ENCODE peak calls at places on chromosome 20, in ten cellular contexts. One of them, this sample, is unnamed.

GRCh38 chr20:47686545-47686944 is 98.7 kb downstream of the SULF2 start:
- DNase-seq in aorta: peak
- DNase-seq in kidney: no peak
- DNase-seq in HCT116: no peak
- DNase-seq in heart right ventricle: no peak
- DNase-seq in SJSA1: no peak
- DNase-seq in uterus: peak
- DNase-seq in ovary: no peak
- DNase-seq in cardiac muscle cell: peak
- DNase-seq in mammary epithelial cell: no peak
- DNase-seq in this sample: no peak

GRCh38 chr20:32431457-32431856 is 73.3 kb downstream of the ASXL1 start:
- DNase-seq in aorta: no peak
- DNase-seq in kidney: no peak
- DNase-seq in ovary: no peak
- DNase-seq in heart right ventricle: no peak
- DNase-seq in cardiac muscle cell: no peak
- DNase-seq in HCT116: no peak
- DNase-seq in SJSA1: no peak
- DNase-seq in mammary epithelial cell: no peak
- DNase-seq in uterus: no peak
- DNase-seq in this sample: no peak

GRCh38 chr20:32570401-32571190 is 14.5 kb downstream of the NOL4L start:
- DNase-seq in ovary: no peak
- DNase-seq in cardiac muscle cell: peak
- DNase-seq in mammary epithelial cell: no peak
- DNase-seq in SJSA1: no peak
- DNase-seq in aorta: no peak
- DNase-seq in kidney: no peak
- DNase-seq in heart right ventricle: no peak
- DNase-seq in uterus: no peak
- DNase-seq in HCT116: no peak
- DNase-seq in this sample: no peak

GRCh38 chr20:1676650-1677049 is 19.1 kb upstream of the SIRPG start:
- DNase-seq in ovary: no peak
- DNase-seq in SJSA1: no peak
- DNase-seq in HCT116: no peak
- DNase-seq in mammary epithelial cell: no peak
- DNase-seq in kidney: no peak
- DNase-seq in aorta: no peak
- DNase-seq in heart right ventricle: no peak
- DNase-seq in uterus: no peak
- DNase-seq in cardiac muscle cell: no peak
- DNase-seq in this sample: no peak

GRCh38 chr20:2873747-2874041 is 413 bp downstream of the PTPRA start:
- DNase-seq in ovary: no peak
- DNase-seq in cardiac muscle cell: peak
- DNase-seq in HCT116: no peak
- DNase-seq in SJSA1: peak
- DNase-seq in mammary epithelial cell: no peak
- DNase-seq in kidney: peak
- DNase-seq in uterus: peak
- DNase-seq in aorta: peak
- DNase-seq in heart right ventricle: peak
- DNase-seq in this sample: peak

GRCh38 chr20:48180039-48180438 is 394.8 kb upstream of the SULF2 start:
- DNase-seq in SJSA1: peak
- DNase-seq in ovary: no peak
- DNase-seq in HCT116: no peak
- DNase-seq in heart right ventricle: no peak
- DNase-seq in cardiac muscle cell: peak
- DNase-seq in uterus: no peak
- DNase-seq in mammary epithelial cell: peak
- DNase-seq in kidney: no peak
- DNase-seq in aorta: no peak
- DNase-seq in this sample: no peak

GRCh38 chr20:56636701-56637100 is 7.6 kb downstream of the TFAP2C start:
- DNase-seq in cardiac muscle cell: no peak
- DNase-seq in HCT116: no peak
- DNase-seq in ovary: no peak
- DNase-seq in aorta: no peak
- DNase-seq in mammary epithelial cell: peak
- DNase-seq in heart right ventricle: no peak
- DNase-seq in uterus: no peak
- DNase-seq in SJSA1: peak
- DNase-seq in kidney: no peak
- DNase-seq in this sample: no peak

GRCh38 chr20:21104921-21105320 is 1.2 kb downstream of the LINC00237 start:
- DNase-seq in HCT116: no peak
- DNase-seq in uterus: no peak
- DNase-seq in kidney: no peak
- DNase-seq in ovary: no peak
- DNase-seq in aorta: no peak
- DNase-seq in mammary epithelial cell: no peak
- DNase-seq in SJSA1: no peak
- DNase-seq in heart right ventricle: no peak
- DNase-seq in cardiac muscle cell: no peak
- DNase-seq in this sample: no peak

GRCh38 chr20:44137210-44137781 is 49.7 kb downstream of the JPH2 start:
- DNase-seq in ovary: peak
- DNase-seq in aorta: peak
- DNase-seq in mammary epithelial cell: no peak
- DNase-seq in SJSA1: peak
- DNase-seq in kidney: no peak
- DNase-seq in heart right ventricle: peak
- DNase-seq in cardiac muscle cell: peak
- DNase-seq in HCT116: no peak
- DNase-seq in uterus: peak
- DNase-seq in this sample: no peak

GRCh38 chr20:45892049-45892816 is 1.1 kb downstream of the CTSA start:
- DNase-seq in uterus: no peak
- DNase-seq in mammary epithelial cell: peak
- DNase-seq in cardiac muscle cell: peak
- DNase-seq in ovary: no peak
- DNase-seq in SJSA1: peak
- DNase-seq in HCT116: no peak
- DNase-seq in kidney: peak
- DNase-seq in aorta: peak
- DNase-seq in heart right ventricle: no peak
- DNase-seq in this sample: no peak

GRCh38 chr20:51660741-51661608 is 107.2 kb downstream of the ATP9A start:
- DNase-seq in mammary epithelial cell: peak
- DNase-seq in heart right ventricle: no peak
- DNase-seq in ovary: no peak
- DNase-seq in cardiac muscle cell: peak
- DNase-seq in kidney: no peak
- DNase-seq in SJSA1: peak
- DNase-seq in uterus: no peak
- DNase-seq in HCT116: peak
- DNase-seq in aorta: no peak
- DNase-seq in this sample: no peak

GRCh38 chr20:26167499-26167898 is 470.8 kb upstream of the ZNF337 start:
- DNase-seq in kidney: no peak
- DNase-seq in HCT116: no peak
- DNase-seq in mammary epithelial cell: peak
- DNase-seq in heart right ventricle: no peak
- DNase-seq in aorta: no peak
- DNase-seq in cardiac muscle cell: peak
- DNase-seq in SJSA1: peak
- DNase-seq in uterus: no peak
- DNase-seq in ovary: no peak
- DNase-seq in this sample: no peak

GRCh38 chr20:17620371-17621228 is 50.7 kb downstream of the DSTN start:
- DNase-seq in heart right ventricle: no peak
- DNase-seq in mammary epithelial cell: no peak
- DNase-seq in aorta: peak
- DNase-seq in uterus: peak
- DNase-seq in cardiac muscle cell: no peak
- DNase-seq in kidney: peak
- DNase-seq in HCT116: no peak
- DNase-seq in ovary: peak
- DNase-seq in SJSA1: no peak
- DNase-seq in this sample: no peak

GRCh38 chr20:62362590-62362940 is 4.5 kb downstream of the LAMA5 start:
- DNase-seq in kidney: no peak
- DNase-seq in ovary: no peak
- DNase-seq in SJSA1: no peak
- DNase-seq in uterus: no peak
- DNase-seq in cardiac muscle cell: no peak
- DNase-seq in HCT116: no peak
- DNase-seq in mammary epithelial cell: no peak
- DNase-seq in aorta: no peak
- DNase-seq in heart right ventricle: no peak
- DNase-seq in this sample: no peak

GRCh38 chr20:50690979-50691584 is at the start of gene RIPOR3:
- DNase-seq in aorta: peak
- DNase-seq in mammary epithelial cell: no peak
- DNase-seq in cardiac muscle cell: peak
- DNase-seq in ovary: peak
- DNase-seq in kidney: peak
- DNase-seq in SJSA1: no peak
- DNase-seq in uterus: peak
- DNase-seq in heart right ventricle: peak
- DNase-seq in HCT116: no peak
- DNase-seq in this sample: no peak

GRCh38 chr20:20820104-20820503 is 107.7 kb upstream of the RALGAPA2 start:
- DNase-seq in ovary: no peak
- DNase-seq in heart right ventricle: no peak
- DNase-seq in uterus: no peak
- DNase-seq in SJSA1: no peak
- DNase-seq in aorta: no peak
- DNase-seq in cardiac muscle cell: peak
- DNase-seq in mammary epithelial cell: no peak
- DNase-seq in HCT116: peak
- DNase-seq in kidney: no peak
- DNase-seq in this sample: no peak

GRCh38 chr20:43057317-43057716 is 132.4 kb downstream of the PTPRT start:
- DNase-seq in mammary epithelial cell: no peak
- DNase-seq in uterus: no peak
- DNase-seq in heart right ventricle: no peak
- DNase-seq in aorta: no peak
- DNase-seq in SJSA1: no peak
- DNase-seq in HCT116: no peak
- DNase-seq in ovary: no peak
- DNase-seq in kidney: no peak
- DNase-seq in cardiac muscle cell: no peak
- DNase-seq in this sample: no peak

GRCh38 chr20:10571313-10571815 is 102.4 kb downstream of the JAG1 start:
- DNase-seq in heart right ventricle: no peak
- DNase-seq in HCT116: no peak
- DNase-seq in kidney: no peak
- DNase-seq in aorta: no peak
- DNase-seq in ovary: no peak
- DNase-seq in uterus: no peak
- DNase-seq in SJSA1: no peak
- DNase-seq in mammary epithelial cell: no peak
- DNase-seq in cardiac muscle cell: no peak
- DNase-seq in this sample: no peak
- H3K27ac ChIP-seq in heart right ventricle: no peak
- H3K27ac ChIP-seq in HCT116: no peak
- H3K27ac ChIP-seq in kidney: no peak
- H3K27ac ChIP-seq in aorta: no peak
- H3K27ac ChIP-seq in ovary: no peak
- H3K27ac ChIP-seq in uterus: no peak
- H3K27ac ChIP-seq in SJSA1: no peak
- H3K27ac ChIP-seq in mammary epithelial cell: no peak
- H3K27ac ChIP-seq in cardiac muscle cell: no peak
- H3K27ac ChIP-seq in this sample: no peak

GRCh38 chr20:23350855-23351838 is 556 bp downstream of the NXT1 start:
- DNase-seq in aorta: peak
- DNase-seq in SJSA1: peak
- DNase-seq in uterus: peak
- DNase-seq in mammary epithelial cell: peak
- DNase-seq in cardiac muscle cell: peak
- DNase-seq in heart right ventricle: no peak
- DNase-seq in HCT116: peak
- DNase-seq in ovary: no peak
- DNase-seq in kidney: peak
- DNase-seq in this sample: no peak
- H3K27ac ChIP-seq in aorta: peak
- H3K27ac ChIP-seq in SJSA1: peak
- H3K27ac ChIP-seq in uterus: peak
- H3K27ac ChIP-seq in mammary epithelial cell: peak
- H3K27ac ChIP-seq in cardiac muscle cell: peak
- H3K27ac ChIP-seq in heart right ventricle: peak
- H3K27ac ChIP-seq in HCT116: peak
- H3K27ac ChIP-seq in ovary: peak
- H3K27ac ChIP-seq in kidney: peak
- H3K27ac ChIP-seq in this sample: no peak

GRCh38 chr20:57697540-57697939 is 12.3 kb downstream of the PMEPA1 start:
- DNase-seq in ovary: no peak
- DNase-seq in heart right ventricle: no peak
- DNase-seq in HCT116: no peak
- DNase-seq in SJSA1: no peak
- DNase-seq in mammary epithelial cell: no peak
- DNase-seq in kidney: no peak
- DNase-seq in cardiac muscle cell: no peak
- DNase-seq in aorta: no peak
- DNase-seq in uterus: no peak
- DNase-seq in this sample: no peak
- H3K27ac ChIP-seq in ovary: no peak
- H3K27ac ChIP-seq in heart right ventricle: no peak
- H3K27ac ChIP-seq in HCT116: no peak
- H3K27ac ChIP-seq in SJSA1: peak
- H3K27ac ChIP-seq in mammary epithelial cell: peak
- H3K27ac ChIP-seq in kidney: no peak
- H3K27ac ChIP-seq in cardiac muscle cell: no peak
- H3K27ac ChIP-seq in aorta: no peak
- H3K27ac ChIP-seq in uterus: no peak
- H3K27ac ChIP-seq in this sample: no peak

GRCh38 chr20:36485286-36485685 is 56.0 kb upstream of the MYL9 start:
- DNase-seq in SJSA1: no peak
- DNase-seq in HCT116: no peak
- DNase-seq in heart right ventricle: no peak
- DNase-seq in aorta: no peak
- DNase-seq in kidney: no peak
- DNase-seq in mammary epithelial cell: no peak
- DNase-seq in uterus: no peak
- DNase-seq in ovary: no peak
- DNase-seq in cardiac muscle cell: no peak
- DNase-seq in this sample: no peak

GRCh38 chr20:36483205-36483918 is 58.0 kb upstream of the MYL9 start:
- DNase-seq in heart right ventricle: no peak
- DNase-seq in cardiac muscle cell: no peak
- DNase-seq in ovary: no peak
- DNase-seq in kidney: no peak
- DNase-seq in mammary epithelial cell: no peak
- DNase-seq in uterus: no peak
- DNase-seq in SJSA1: no peak
- DNase-seq in HCT116: no peak
- DNase-seq in aorta: no peak
- DNase-seq in this sample: no peak

GRCh38 chr20:36482044-36482473 is 59.3 kb upstream of the MYL9 start:
- DNase-seq in SJSA1: no peak
- DNase-seq in aorta: no peak
- DNase-seq in ovary: no peak
- DNase-seq in uterus: no peak
- DNase-seq in mammary epithelial cell: no peak
- DNase-seq in cardiac muscle cell: no peak
- DNase-seq in HCT116: no peak
- DNase-seq in kidney: no peak
- DNase-seq in heart right ventricle: peak
- DNase-seq in this sample: no peak

GRCh38 chr20:36481380-36482043 is 59.8 kb upstream of the MYL9 start:
- DNase-seq in heart right ventricle: no peak
- DNase-seq in HCT116: no peak
- DNase-seq in uterus: no peak
- DNase-seq in kidney: no peak
- DNase-seq in mammary epithelial cell: no peak
- DNase-seq in SJSA1: no peak
- DNase-seq in aorta: no peak
- DNase-seq in cardiac muscle cell: no peak
- DNase-seq in ovary: no peak
- DNase-seq in this sample: no peak

GRCh38 chr20:36483919-36484808 is 57.2 kb upstream of the MYL9 start:
- DNase-seq in HCT116: no peak
- DNase-seq in uterus: no peak
- DNase-seq in heart right ventricle: no peak
- DNase-seq in kidney: no peak
- DNase-seq in ovary: no peak
- DNase-seq in aorta: no peak
- DNase-seq in mammary epithelial cell: peak
- DNase-seq in cardiac muscle cell: no peak
- DNase-seq in SJSA1: peak
- DNase-seq in this sample: no peak
- H3K27ac ChIP-seq in HCT116: no peak
- H3K27ac ChIP-seq in uterus: no peak
- H3K27ac ChIP-seq in heart right ventricle: peak
- H3K27ac ChIP-seq in kidney: peak
- H3K27ac ChIP-seq in ovary: no peak
- H3K27ac ChIP-seq in aorta: peak
- H3K27ac ChIP-seq in mammary epithelial cell: no peak
- H3K27ac ChIP-seq in cardiac muscle cell: peak
- H3K27ac ChIP-seq in SJSA1: peak
- H3K27ac ChIP-seq in this sample: no peak

This sample was measured in iPS DF 6.9.